ENCODE peak calls at places on chromosomes 13 and 19, in ten cellular contexts. One of them, this sample, is unnamed.

GRCh38 chr19:771332-771785 is 20.4 kb downstream of the MISP start:
- DNase-seq in SJCRH30: peak; percentile 64
- DNase-seq in stomach: no peak
- DNase-seq in gastrocnemius medialis: no peak
- DNase-seq in uterus: no peak
- DNase-seq in fibroblast of lung: peak; percentile 57
- DNase-seq in CD8-positive, alpha-beta T cell: no peak
- DNase-seq in GM12878: no peak
- DNase-seq in right atrium auricular region: no peak
- DNase-seq in CD8-positive, alpha-beta memory T cell: no peak
- DNase-seq in this sample: peak; percentile 64

GRCh38 chr13:95948646-95949045 is 104.6 kb downstream of the UGGT2 start:
- DNase-seq in SJCRH30: peak; percentile 25
- DNase-seq in stomach: no peak
- DNase-seq in gastrocnemius medialis: no peak
- DNase-seq in uterus: no peak
- DNase-seq in fibroblast of lung: peak; percentile 38
- DNase-seq in CD8-positive, alpha-beta T cell: no peak
- DNase-seq in GM12878: no peak
- DNase-seq in right atrium auricular region: no peak
- DNase-seq in CD8-positive, alpha-beta memory T cell: no peak
- DNase-seq in this sample: peak; percentile 63

GRCh38 chr13:22828081-22828480 is 352.7 kb upstream of the SGCG start:
- DNase-seq in SJCRH30: no peak
- DNase-seq in stomach: no peak
- DNase-seq in gastrocnemius medialis: no peak
- DNase-seq in uterus: no peak
- DNase-seq in fibroblast of lung: no peak
- DNase-seq in CD8-positive, alpha-beta T cell: no peak
- DNase-seq in GM12878: no peak
- DNase-seq in right atrium auricular region: no peak
- DNase-seq in CD8-positive, alpha-beta memory T cell: no peak
- DNase-seq in this sample: no peak

GRCh38 chr19:50703915-50704548 is 15.6 kb downstream of the SHANK1 start:
- DNase-seq in SJCRH30: no peak
- DNase-seq in stomach: no peak
- DNase-seq in gastrocnemius medialis: no peak
- DNase-seq in uterus: no peak
- DNase-seq in fibroblast of lung: no peak
- DNase-seq in CD8-positive, alpha-beta T cell: no peak
- DNase-seq in GM12878: no peak
- DNase-seq in right atrium auricular region: no peak
- DNase-seq in CD8-positive, alpha-beta memory T cell: no peak
- DNase-seq in this sample: peak; percentile 68

GRCh38 chr19:55340784-55341147 is 1.1 kb downstream of the KMT5C start:
- DNase-seq in SJCRH30: peak; percentile 63
- DNase-seq in stomach: no peak
- DNase-seq in gastrocnemius medialis: no peak
- DNase-seq in uterus: no peak
- DNase-seq in fibroblast of lung: no peak
- DNase-seq in CD8-positive, alpha-beta T cell: peak; percentile 30
- DNase-seq in GM12878: no peak
- DNase-seq in right atrium auricular region: no peak
- DNase-seq in CD8-positive, alpha-beta memory T cell: no peak
- DNase-seq in this sample: peak; percentile 51

GRCh38 chr13:90719452-90719851 is 628.0 kb upstream of the MIR17HG start:
- DNase-seq in SJCRH30: no peak
- DNase-seq in stomach: no peak
- DNase-seq in gastrocnemius medialis: no peak
- DNase-seq in uterus: no peak
- DNase-seq in fibroblast of lung: no peak
- DNase-seq in CD8-positive, alpha-beta T cell: no peak
- DNase-seq in GM12878: no peak
- DNase-seq in right atrium auricular region: no peak
- DNase-seq in CD8-positive, alpha-beta memory T cell: no peak
- DNase-seq in this sample: no peak

GRCh38 chr19:30870861-30871260 is 478.4 kb downstream of the TSHZ3 start:
- DNase-seq in SJCRH30: peak; percentile 54
- DNase-seq in stomach: no peak
- DNase-seq in gastrocnemius medialis: no peak
- DNase-seq in uterus: no peak
- DNase-seq in fibroblast of lung: no peak
- DNase-seq in CD8-positive, alpha-beta T cell: no peak
- DNase-seq in GM12878: no peak
- DNase-seq in right atrium auricular region: no peak
- DNase-seq in CD8-positive, alpha-beta memory T cell: no peak
- DNase-seq in this sample: peak; percentile 32

GRCh38 chr13:97134364-97135095 is 87.6 kb upstream of the MBNL2 start:
- DNase-seq in SJCRH30: no peak
- DNase-seq in stomach: no peak
- DNase-seq in gastrocnemius medialis: no peak
- DNase-seq in uterus: no peak
- DNase-seq in fibroblast of lung: peak; percentile 31
- DNase-seq in CD8-positive, alpha-beta T cell: no peak
- DNase-seq in GM12878: no peak
- DNase-seq in right atrium auricular region: no peak
- DNase-seq in CD8-positive, alpha-beta memory T cell: no peak
- DNase-seq in this sample: no peak

GRCh38 chr13:69565334-69565733 is 542.3 kb upstream of the ATXN8OS start:
- DNase-seq in SJCRH30: peak; percentile 46
- DNase-seq in stomach: no peak
- DNase-seq in gastrocnemius medialis: no peak
- DNase-seq in uterus: no peak
- DNase-seq in fibroblast of lung: peak; percentile 41
- DNase-seq in CD8-positive, alpha-beta T cell: no peak
- DNase-seq in GM12878: peak; percentile 12
- DNase-seq in right atrium auricular region: no peak
- DNase-seq in CD8-positive, alpha-beta memory T cell: no peak
- DNase-seq in this sample: peak; percentile 67

GRCh38 chr19:2561895-2562294 is 86.0 kb downstream of the GADD45B start:
- DNase-seq in SJCRH30: no peak
- DNase-seq in stomach: no peak
- DNase-seq in gastrocnemius medialis: no peak
- DNase-seq in uterus: no peak
- DNase-seq in fibroblast of lung: no peak
- DNase-seq in CD8-positive, alpha-beta T cell: peak; percentile 69
- DNase-seq in GM12878: peak; percentile 92
- DNase-seq in right atrium auricular region: no peak
- DNase-seq in CD8-positive, alpha-beta memory T cell: peak; percentile 49
- DNase-seq in this sample: no peak

GRCh38 chr19:14761607-14762006 is 16.8 kb downstream of the ADGRE2 start:
- DNase-seq in SJCRH30: no peak
- DNase-seq in stomach: no peak
- DNase-seq in gastrocnemius medialis: no peak
- DNase-seq in uterus: no peak
- DNase-seq in fibroblast of lung: no peak
- DNase-seq in CD8-positive, alpha-beta T cell: no peak
- DNase-seq in GM12878: no peak
- DNase-seq in right atrium auricular region: no peak
- DNase-seq in CD8-positive, alpha-beta memory T cell: no peak
- DNase-seq in this sample: no peak

GRCh38 chr13:28455580-28456194 is 39.2 kb downstream of the FLT1 start:
- DNase-seq in SJCRH30: no peak
- DNase-seq in stomach: no peak
- DNase-seq in gastrocnemius medialis: no peak
- DNase-seq in uterus: no peak
- DNase-seq in fibroblast of lung: no peak
- DNase-seq in CD8-positive, alpha-beta T cell: no peak
- DNase-seq in GM12878: no peak
- DNase-seq in right atrium auricular region: no peak
- DNase-seq in CD8-positive, alpha-beta memory T cell: no peak
- DNase-seq in this sample: no peak
- H3K4me1 ChIP-seq in SJCRH30: no peaks in the 10 kb centered on the region
- H3K4me1 ChIP-seq in stomach: no peaks in the 10 kb centered on the region
- H3K4me1 ChIP-seq in gastrocnemius medialis: no peaks in the 10 kb centered on the region
- H3K4me1 ChIP-seq in uterus: no peaks in the 10 kb centered on the region
- H3K4me1 ChIP-seq in fibroblast of lung: no peaks in the 10 kb centered on the region
- H3K4me1 ChIP-seq in CD8-positive, alpha-beta T cell: no peaks in the 10 kb centered on the region
- H3K4me1 ChIP-seq in GM12878: peaks cover 2% of the 10 kb centered on the region
- H3K4me1 ChIP-seq in right atrium auricular region: no peaks in the 10 kb centered on the region
- H3K4me1 ChIP-seq in CD8-positive, alpha-beta memory T cell: no peaks in the 10 kb centered on the region
- H3K4me1 ChIP-seq in this sample: no peaks in the 10 kb centered on the region

GRCh38 chr13:28089065-28089464 is 11.3 kb downstream of the FLT3 start:
- DNase-seq in SJCRH30: no peak
- DNase-seq in stomach: no peak
- DNase-seq in gastrocnemius medialis: no peak
- DNase-seq in uterus: no peak
- DNase-seq in fibroblast of lung: no peak
- DNase-seq in CD8-positive, alpha-beta T cell: no peak
- DNase-seq in GM12878: no peak
- DNase-seq in right atrium auricular region: no peak
- DNase-seq in CD8-positive, alpha-beta memory T cell: no peak
- DNase-seq in this sample: no peak

GRCh38 chr13:28097503-28097902 is 2.9 kb downstream of the FLT3 start:
- DNase-seq in SJCRH30: no peak
- DNase-seq in stomach: no peak
- DNase-seq in gastrocnemius medialis: no peak
- DNase-seq in uterus: no peak
- DNase-seq in fibroblast of lung: no peak
- DNase-seq in CD8-positive, alpha-beta T cell: no peak
- DNase-seq in GM12878: no peak
- DNase-seq in right atrium auricular region: no peak
- DNase-seq in CD8-positive, alpha-beta memory T cell: no peak
- DNase-seq in this sample: no peak

GRCh38 chr13:28093871-28094270 is 6.5 kb downstream of the FLT3 start:
- DNase-seq in SJCRH30: no peak
- DNase-seq in stomach: no peak
- DNase-seq in gastrocnemius medialis: no peak
- DNase-seq in uterus: no peak
- DNase-seq in fibroblast of lung: no peak
- DNase-seq in CD8-positive, alpha-beta T cell: no peak
- DNase-seq in GM12878: no peak
- DNase-seq in right atrium auricular region: no peak
- DNase-seq in CD8-positive, alpha-beta memory T cell: no peak
- DNase-seq in this sample: no peak

GRCh38 chr13:28099396-28100148 is 804 bp downstream of the FLT3 start:
- DNase-seq in SJCRH30: no peak
- DNase-seq in stomach: no peak
- DNase-seq in gastrocnemius medialis: no peak
- DNase-seq in uterus: no peak
- DNase-seq in fibroblast of lung: no peak
- DNase-seq in CD8-positive, alpha-beta T cell: no peak
- DNase-seq in GM12878: no peak
- DNase-seq in right atrium auricular region: no peak
- DNase-seq in CD8-positive, alpha-beta memory T cell: no peak
- DNase-seq in this sample: no peak

DNA sequence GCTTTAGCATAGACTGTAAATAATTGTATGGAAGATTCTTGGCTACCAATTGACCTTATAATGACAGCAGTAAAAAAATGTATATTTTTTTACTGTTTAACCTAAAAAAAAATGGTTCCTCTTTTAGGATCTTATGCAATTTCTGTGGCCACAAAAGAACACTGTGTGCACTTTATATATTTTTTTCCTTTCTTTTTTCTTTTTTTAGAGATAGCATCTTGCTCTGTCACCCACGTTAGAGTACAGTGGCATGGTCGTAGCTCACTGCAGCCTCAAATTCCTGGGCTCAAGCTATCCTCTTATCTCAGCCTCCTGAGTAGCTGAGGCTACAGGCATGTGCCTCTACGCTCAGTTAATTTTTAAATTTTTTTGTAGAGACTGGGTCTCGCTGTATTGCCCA is 6.1 kb downstream of the FLT3 start:
- DNase-seq in SJCRH30: no peak
- DNase-seq in stomach: no peak
- DNase-seq in gastrocnemius medialis: no peak
- DNase-seq in uterus: no peak
- DNase-seq in fibroblast of lung: no peak
- DNase-seq in CD8-positive, alpha-beta T cell: no peak
- DNase-seq in GM12878: no peak
- DNase-seq in right atrium auricular region: no peak
- DNase-seq in CD8-positive, alpha-beta memory T cell: no peak
- DNase-seq in this sample: no peak
- H3K4me1 ChIP-seq in SJCRH30: no peaks in the 10 kb centered on the region
- H3K4me1 ChIP-seq in stomach: no peaks in the 10 kb centered on the region
- H3K4me1 ChIP-seq in gastrocnemius medialis: no peaks in the 10 kb centered on the region
- H3K4me1 ChIP-seq in uterus: no peaks in the 10 kb centered on the region
- H3K4me1 ChIP-seq in fibroblast of lung: no peaks in the 10 kb centered on the region
- H3K4me1 ChIP-seq in CD8-positive, alpha-beta T cell: peaks cover under 1% of the 10 kb centered on the region
- H3K4me1 ChIP-seq in GM12878: no peaks in the 10 kb centered on the region
- H3K4me1 ChIP-seq in right atrium auricular region: no peaks in the 10 kb centered on the region
- H3K4me1 ChIP-seq in CD8-positive, alpha-beta memory T cell: peaks cover 1% of the 10 kb centered on the region
- H3K4me1 ChIP-seq in this sample: no peaks in the 10 kb centered on the region

DNA sequence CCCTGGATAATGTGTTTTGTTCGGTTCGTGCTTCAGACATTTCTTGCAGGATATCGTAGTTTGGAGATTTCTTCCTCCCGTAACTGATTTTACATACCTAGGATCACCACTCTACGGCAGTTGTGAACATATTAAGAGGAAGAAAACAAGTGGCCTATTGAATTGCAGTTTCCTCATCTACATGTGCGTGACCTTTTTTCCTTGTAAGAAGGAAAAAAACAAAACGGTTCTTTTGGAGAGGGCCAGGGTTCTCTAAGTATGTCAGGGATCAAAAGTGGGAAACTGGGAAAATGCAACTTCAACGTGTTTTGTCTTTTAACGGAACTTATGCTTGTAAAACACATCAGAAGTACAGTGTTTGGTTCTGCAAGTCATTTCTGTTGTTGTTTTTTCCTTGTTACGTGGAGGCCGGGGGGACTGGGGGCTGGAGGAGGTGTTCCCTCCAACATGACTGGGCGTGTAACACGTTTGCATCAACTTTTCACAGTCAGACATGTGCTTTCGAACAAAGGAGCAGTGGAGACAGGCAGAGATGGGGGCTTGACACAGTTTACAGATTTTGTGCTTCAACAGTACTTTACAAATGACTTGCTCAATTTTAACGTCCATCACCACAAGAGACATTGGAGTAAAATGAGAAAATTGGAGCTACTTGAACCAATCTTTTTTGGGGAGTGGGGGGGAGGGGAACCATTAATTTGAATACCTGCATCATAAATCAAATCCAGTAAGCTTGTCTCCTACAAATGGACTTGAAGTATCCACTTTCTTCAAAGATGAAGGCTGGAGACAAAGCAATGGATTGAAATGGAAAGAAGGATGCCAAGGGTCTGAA is 3.8 kb downstream of the ZC3H4 start:
- DNase-seq in SJCRH30: no peak
- DNase-seq in stomach: no peak
- DNase-seq in gastrocnemius medialis: no peak
- DNase-seq in uterus: peak; percentile 43
- DNase-seq in fibroblast of lung: peak; percentile 61
- DNase-seq in CD8-positive, alpha-beta T cell: peak; percentile 42
- DNase-seq in GM12878: no peak
- DNase-seq in right atrium auricular region: no peak
- DNase-seq in CD8-positive, alpha-beta memory T cell: no peak
- DNase-seq in this sample: peak; percentile 52
- H3K4me1 ChIP-seq in SJCRH30: peaks cover 8% of the 10 kb centered on the region
- H3K4me1 ChIP-seq in stomach: peaks cover 38% of the 10 kb centered on the region
- H3K4me1 ChIP-seq in gastrocnemius medialis: peaks cover 59% of the 10 kb centered on the region
- H3K4me1 ChIP-seq in uterus: no peaks in the 10 kb centered on the region
- H3K4me1 ChIP-seq in fibroblast of lung: peaks cover 12% of the 10 kb centered on the region
- H3K4me1 ChIP-seq in CD8-positive, alpha-beta T cell: peaks cover 53% of the 10 kb centered on the region
- H3K4me1 ChIP-seq in GM12878: peaks cover 11% of the 10 kb centered on the region
- H3K4me1 ChIP-seq in right atrium auricular region: no peaks in the 10 kb centered on the region
- H3K4me1 ChIP-seq in CD8-positive, alpha-beta memory T cell: peaks cover 57% of the 10 kb centered on the region
- H3K4me1 ChIP-seq in this sample: peaks cover 25% of the 10 kb centered on the region

DNA sequence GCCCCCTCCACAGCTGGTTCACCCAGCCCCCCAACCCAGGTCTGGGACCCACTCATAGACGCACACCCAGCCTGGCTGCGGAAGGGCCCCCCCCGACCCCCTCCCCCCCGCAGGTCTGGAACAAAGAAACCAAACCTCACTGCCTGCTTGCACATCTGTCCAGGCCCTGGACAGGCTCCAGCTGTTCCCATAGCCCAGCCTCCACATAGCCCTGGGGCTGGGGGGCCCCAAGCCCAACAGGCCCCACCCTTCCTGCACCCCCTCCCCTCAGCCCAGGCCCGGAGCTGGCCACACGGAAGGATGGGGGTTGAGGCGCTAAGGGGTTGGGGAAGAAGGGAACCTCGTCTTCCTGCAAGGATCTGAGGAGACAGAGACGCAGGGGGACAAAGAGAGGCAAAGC is 2.7 kb downstream of the KANK2 start:
- DNase-seq in SJCRH30: peak; percentile 44
- DNase-seq in stomach: no peak
- DNase-seq in gastrocnemius medialis: no peak
- DNase-seq in uterus: no peak
- DNase-seq in fibroblast of lung: peak; percentile 62
- DNase-seq in CD8-positive, alpha-beta T cell: no peak
- DNase-seq in GM12878: no peak
- DNase-seq in right atrium auricular region: no peak
- DNase-seq in CD8-positive, alpha-beta memory T cell: no peak
- DNase-seq in this sample: no peak
- H3K4me1 ChIP-seq in SJCRH30: peaks cover 33% of the 10 kb centered on the region
- H3K4me1 ChIP-seq in stomach: peaks cover 78% of the 10 kb centered on the region
- H3K4me1 ChIP-seq in gastrocnemius medialis: peaks cover 43% of the 10 kb centered on the region
- H3K4me1 ChIP-seq in uterus: peaks cover 18% of the 10 kb centered on the region
- H3K4me1 ChIP-seq in fibroblast of lung: peaks cover 25% of the 10 kb centered on the region
- H3K4me1 ChIP-seq in CD8-positive, alpha-beta T cell: peaks cover 6% of the 10 kb centered on the region
- H3K4me1 ChIP-seq in GM12878: peaks cover 22% of the 10 kb centered on the region
- H3K4me1 ChIP-seq in right atrium auricular region: peaks cover 9% of the 10 kb centered on the region
- H3K4me1 ChIP-seq in CD8-positive, alpha-beta memory T cell: peaks cover 9% of the 10 kb centered on the region
- H3K4me1 ChIP-seq in this sample: no peaks in the 10 kb centered on the region